ENCODE peak calls at places on chromosomes 1 and 21, in four cellular contexts. M is M059J, I is left lung, C is midbrain. W is an unnamed sample.

GRCh38 chr21:37845535-37845934 is 70.7 kb downstream of the KCNJ6 start:
- DNase-seq in M (no peak), I (no peak), C (no peak), W (no peak)

GRCh38 chr1:53942149-53942957 is 3.1 kb downstream of the IFT25 start:
- DNase-seq in C (no peak), I (no peak), M (no peak), W (no peak)

GRCh38 chr1:10814954-10815862 is 18.8 kb upstream of the CASZ1 start:
- DNase-seq in M (no peak), C (no peak), I (no peak), W (no peak)

GRCh38 chr1:201072922-201073321 is 39.3 kb downstream of the CACNA1S start:
- DNase-seq in I (no peak), C (no peak), M (no peak), W (no peak)

GRCh38 chr1:224182866-224183590 is at the start of gene DEGS1:
- DNase-seq in C (peak), I (peak), M (peak), W (peak)

GRCh38 chr1:9374748-9375345 is 82.2 kb downstream of the SPSB1 start:
- DNase-seq in I (no peak), C (no peak), M (no peak), W (no peak)

GRCh38 chr1:228154685-228155571 is 5.2 kb downstream of the GJC2 start:
- DNase-seq in C (no peak), I (peak), M (no peak), W (no peak)

GRCh38 chr1:167431261-167431908 is 86.9 kb downstream of the CD247 start:
- DNase-seq in I (no peak), M (no peak), C (no peak), W (no peak)

GRCh38 chr1:155022927-155023236 is 10.7 kb downstream of the DCST2 start:
- DNase-seq in C (no peak), M (peak), I (no peak), W (no peak)

GRCh38 chr1:22104865-22105437 is 37.9 kb downstream of the WNT4 start:
- DNase-seq in C (no peak), M (no peak), I (no peak), W (no peak)

GRCh38 chr1:183454377-183454776 is 17.9 kb upstream of the SMG7 start:
- DNase-seq in I (no peak), M (peak), C (no peak), W (peak)

GRCh38 chr1:191714810-191715209 is 443.5 kb upstream of the RGS18 start:
- DNase-seq in M (no peak), C (no peak), I (no peak), W (no peak)

GRCh38 chr1:21123287-21123961 is 53.3 kb downstream of the EIF4G3 start:
- DNase-seq in C (no peak), I (no peak), M (peak), W (no peak)

GRCh38 chr1:10308001-10308400 is 90.9 kb upstream of the PGD start:
- DNase-seq in C (no peak), I (no peak), M (no peak), W (no peak)

GRCh38 chr1:17540255-17541001 is 930 bp downstream of the ARHGEF10L start:
- DNase-seq in C (peak), I (no peak), M (peak), W (no peak)

GRCh38 chr1:39902121-39902807 is 547 bp upstream of the MYCL start:
- DNase-seq in M (peak), I (peak), C (peak), W (no peak)

GRCh38 chr21:28615276-28615675 is 377.4 kb downstream of the LTN1 start:
- DNase-seq in C (no peak), M (peak), I (no peak), W (peak)

GRCh38 chr1:89540406-89540970 is 15.9 kb downstream of the LRRC8B start:
- DNase-seq in C (no peak), I (no peak), M (no peak), W (no peak)

GRCh38 chr21:41752231-41752681 is 14.6 kb downstream of the RIPK4 start:
- DNase-seq in M (peak), I (no peak), C (no peak), W (peak)

GRCh38 chr1:198892065-198892464 is 253.2 kb downstream of the PTPRC start:
- DNase-seq in C (no peak), M (peak), I (no peak), W (peak)

GRCh38 chr1:109091196-109092193 is 931 bp downstream of the TMEM167B start:
- DNase-seq in C (no peak), I (no peak), M (peak), W (no peak)

GRCh38 chr1:156608981-156609380 is 7.7 kb upstream of the GPATCH4 start:
- DNase-seq in I (no peak), M (no peak), C (no peak), W (no peak)

W was measured in HT1080.